ENCODE peak calls at places on chromosome 9, in seven cellular contexts. Y is MG63; B is suprapubic skin; T is CD8-positive, alpha-beta memory T cell; H is SK-N-SH; X is A549; A is transverse colon. D is an unnamed sample.

GRCh38 chr9:99565203-99565602 is 256.5 kb upstream of the NR4A3 start:
- DNase-seq in H (no peak), X (no peak), B (no peak), A (no peak), T (no peak), Y (no peak), D (no peak)

GRCh38 chr9:33408087-33408486 is 5.7 kb upstream of the AQP7 start:
- DNase-seq in H (no peak), Y (no peak), X (no peak), A (no peak), B (no peak), T (no peak), D (no peak)

GRCh38 chr9:123933401-123933800 is 3.5 kb upstream of the DENND1A start:
- DNase-seq in A (no peak), B (no peak), T (no peak), Y (peak; percentile 32), X (peak; percentile 90), H (no peak), D (no peak)

GRCh38 chr9:84779892-84780291 is 110.4 kb downstream of the NTRK2 start:
- DNase-seq in T (no peak), A (no peak), Y (no peak), B (no peak), H (no peak), X (no peak), D (no peak)

GRCh38 chr9:91790912-91791311 is 159.1 kb downstream of the ROR2 start:
- DNase-seq in T (no peak), H (no peak), B (no peak), X (no peak), Y (no peak), A (no peak), D (no peak)

GRCh38 chr9:73125651-73126050 is 26.0 kb upstream of the ANXA1 start:
- DNase-seq in B (no peak), X (no peak), H (no peak), T (no peak), Y (no peak), A (no peak), D (no peak)

GRCh38 chr9:6827370-6827949 is 69.7 kb downstream of the KDM4C start:
- DNase-seq in T (peak; percentile 4), B (no peak), X (peak; percentile 51), H (peak; percentile 67), Y (no peak), A (no peak), D (no peak)

GRCh38 chr9:96524045-96524444 is 74.1 kb downstream of the HABP4 start:
- DNase-seq in H (no peak), B (no peak), A (no peak), T (no peak), Y (no peak), X (no peak), D (no peak)

GRCh38 chr9:110027624-110028023 is 180.3 kb downstream of the C9orf152 start:
- DNase-seq in X (no peak), Y (no peak), T (no peak), A (no peak), B (no peak), H (no peak), D (no peak)

GRCh38 chr9:114289571-114290481 is 33.1 kb upstream of the ORM1 start:
- DNase-seq in Y (no peak), H (no peak), B (peak; percentile 56), X (no peak), T (no peak), A (peak; percentile 5), D (peak; percentile 32)

GRCh38 chr9:88821749-88822106 is 169.5 kb upstream of the S1PR3 start:
- DNase-seq in A (no peak), T (no peak), B (no peak), Y (no peak), H (no peak), X (no peak), D (no peak)

GRCh38 chr9:88420227-88420626 is 32.0 kb downstream of the SPIN1 start:
- DNase-seq in T (no peak), H (no peak), B (no peak), Y (no peak), A (no peak), X (no peak), D (no peak)

GRCh38 chr9:91419222-91420191 is 4.1 kb downstream of the NFIL3 start:
- DNase-seq in Y (peak; percentile 59), T (no peak), X (peak; percentile 62), B (peak; percentile 84), A (peak; percentile 57), H (peak; percentile 16), D (peak; percentile 80)

GRCh38 chr9:18526686-18527085 is 52.7 kb downstream of the ADAMTSL1 start:
- DNase-seq in B (no peak), T (no peak), Y (no peak), A (no peak), H (no peak), X (no peak), D (no peak)

GRCh38 chr9:124395826-124396225 is 19.4 kb downstream of the PSMB7 start:
- DNase-seq in X (no peak), H (no peak), A (no peak), T (no peak), B (no peak), Y (no peak), D (no peak)

GRCh38 chr9:19151425-19152159 is 24.3 kb upstream of the PLIN2 start:
- DNase-seq in H (no peak), T (no peak), Y (no peak), B (no peak), X (no peak), A (no peak), D (no peak)

DNA sequence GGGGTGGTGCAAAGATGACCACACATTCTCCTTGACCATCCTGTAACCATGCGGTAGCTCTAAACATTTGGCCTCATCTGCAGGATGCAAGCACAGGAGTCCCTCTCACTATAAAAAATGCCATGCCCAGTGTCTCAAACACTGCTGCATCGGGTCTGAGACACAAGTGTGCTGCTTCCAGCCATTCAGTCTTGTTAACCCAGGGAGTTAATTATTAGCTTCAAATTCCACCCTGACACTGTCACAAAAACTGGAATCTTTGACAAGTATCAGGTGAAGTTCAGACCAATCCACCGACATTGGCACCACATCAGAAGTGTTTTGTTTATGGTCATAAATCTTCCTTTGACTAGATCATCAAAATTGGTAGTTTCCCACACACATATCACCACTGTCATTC is 119.1 kb upstream of the RASEF start:
- DNase-seq in B (no peak), X (no peak), Y (no peak), T (no peak), A (no peak), H (no peak), D (no peak)
- H3K4me3 ChIP-seq in B (no peak overlapping the region), X (no peak overlapping the region), Y (no peak overlapping the region), T (no peak overlapping the region), A (no peak overlapping the region), H (no peak overlapping the region), D (no peak overlapping the region)

GRCh38 chr9:76628155-76628554 is 136.1 kb upstream of the PCA3 start:
- DNase-seq in H (no peak), B (no peak), X (no peak), A (no peak), Y (no peak), T (no peak), D (no peak)

GRCh38 chr9:76629205-76629990 is 134.8 kb upstream of the PCA3 start:
- DNase-seq in A (no peak), H (no peak), X (no peak), Y (no peak), B (no peak), T (no peak), D (no peak)

GRCh38 chr9:76630916-76631315 is 133.3 kb upstream of the PCA3 start:
- DNase-seq in Y (no peak), H (no peak), B (no peak), T (no peak), A (no peak), X (no peak), D (no peak)

GRCh38 chr9:76624381-76625048 is 139.7 kb upstream of the PCA3 start:
- DNase-seq in H (no peak), T (no peak), B (no peak), X (no peak), A (no peak), Y (no peak), D (no peak)

DNA sequence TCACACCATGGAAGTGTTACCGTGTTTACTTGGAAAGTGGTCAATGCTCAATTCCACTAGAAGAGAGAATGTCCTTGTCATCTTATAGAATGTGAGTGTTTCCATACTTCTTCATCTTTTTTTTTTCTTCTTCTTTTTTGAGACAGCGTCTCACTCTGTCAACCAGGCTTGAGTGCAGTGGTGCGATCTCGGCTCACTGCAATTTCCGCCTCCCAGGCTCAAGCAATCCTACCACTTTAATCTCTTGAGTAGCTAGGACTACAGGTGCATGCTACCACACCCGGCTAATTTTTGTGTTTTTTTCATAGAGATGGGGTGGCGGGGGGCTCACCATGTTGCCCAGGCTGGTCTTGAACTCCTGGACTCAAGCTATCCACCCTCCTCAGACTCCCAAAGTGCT is 137.3 kb upstream of the PCA3 start:
- DNase-seq in H (no peak), X (no peak), B (no peak), T (no peak), Y (no peak), A (no peak), D (no peak)
- H3K4me3 ChIP-seq in H (no peak overlapping the region), X (no peak overlapping the region), B (no peak overlapping the region), T (no peak overlapping the region), Y (no peak overlapping the region), A (no peak overlapping the region), D (no peak overlapping the region)

GRCh38 chr9:127974769-127975261 is 6.0 kb downstream of the EEIG1 start:
- DNase-seq in T (no peak), A (no peak), X (no peak), B (no peak), Y (no peak), H (peak; percentile 65), D (no peak)

GRCh38 chr9:127974002-127974768 is 6.6 kb downstream of the EEIG1 start:
- DNase-seq in H (peak; percentile 76), B (no peak), X (no peak), A (no peak), Y (peak; percentile 65), T (no peak), D (no peak)

GRCh38 chr9:127972316-127972871 is 8.4 kb downstream of the EEIG1 start:
- DNase-seq in H (peak; percentile 84), A (no peak), B (no peak), Y (peak; percentile 49), X (no peak), T (no peak), D (no peak)

GRCh38 chr9:127971357-127972315 is 9.2 kb downstream of the EEIG1 start:
- DNase-seq in Y (peak; percentile 71), X (no peak), H (peak; percentile 40), T (peak; percentile 63), A (no peak), B (no peak), D (no peak)

GRCh38 chr9:127973169-127974001 is 7.4 kb downstream of the EEIG1 start:
- DNase-seq in Y (no peak), X (no peak), B (no peak), H (peak; percentile 76), A (peak; percentile 26), T (no peak), D (no peak)
- H3K4me3 ChIP-seq in Y (no peak overlapping the region), X (no peak overlapping the region), B (peak overlapping the region; percentile 91), H (no peak overlapping the region), A (no peak overlapping the region), T (peak overlapping the region; percentile 98), D (no peak overlapping the region)

DNA sequence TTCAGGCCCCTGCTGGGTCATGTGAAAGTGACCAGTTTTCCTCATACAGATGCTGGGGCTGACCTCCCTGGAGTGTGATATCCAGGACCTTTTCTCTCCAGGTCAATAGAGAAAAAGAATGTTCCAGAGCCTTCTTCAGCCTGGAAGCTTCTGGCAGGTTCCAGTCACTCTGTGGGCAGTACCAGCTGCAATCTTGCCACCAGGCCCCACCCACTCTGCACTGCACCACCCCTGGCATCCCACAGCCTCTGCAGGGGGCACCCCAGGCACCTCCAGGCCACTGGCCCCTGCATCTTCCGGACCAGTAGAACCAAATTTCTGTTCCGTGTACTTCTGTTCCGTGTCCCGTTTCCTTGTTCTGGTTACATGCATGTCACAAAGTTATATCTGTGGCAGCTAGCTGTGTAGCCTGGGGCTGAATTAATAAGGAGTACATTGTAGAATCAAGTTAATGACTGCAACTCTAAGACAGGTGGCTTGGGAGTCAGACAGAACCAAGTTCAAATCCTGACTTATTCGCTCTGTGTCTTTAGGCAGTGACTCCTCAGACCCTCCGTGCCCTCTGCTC is 83.2 kb upstream of the ZBTB43 start:
- DNase-seq in Y (no peak), B (no peak), X (no peak), T (no peak), H (no peak), A (no peak), D (no peak)
- H3K4me3 ChIP-seq in Y (no peak overlapping the region), B (peak overlapping the region; percentile 74), X (no peak overlapping the region), T (peak overlapping the region; percentile 83), H (no peak overlapping the region), A (no peak overlapping the region), D (no peak overlapping the region)

D was measured in RWPE2.